ENCODE peak calls at places on chromosomes 11 and 22, in five cellular contexts. R is tibial nerve; Z is Peyer's patch; P is CD4-positive, CD25-positive, alpha-beta regulatory T cell; F is A549. B is an unnamed sample.

GRCh38 chr22:46958191-46958590 is 195.7 kb downstream of the TBC1D22A start:
- DNase-seq in R (no peak), Z (no peak), P (no peak), F (no peak), B (no peak)

GRCh38 chr11:71501071-71501985 is 25.7 kb upstream of the KRTAP5-7 start:
- DNase-seq in R (no peak), Z (no peak), P (no peak), F (no peak), B (no peak)

GRCh38 chr11:64291746-64292457 is 800 bp downstream of the KCNK4 start:
- DNase-seq in R (no peak), Z (no peak), P (peak), F (no peak), B (no peak)

GRCh38 chr11:121715395-121715794 is 262.6 kb upstream of the SORL1-AS1 start:
- DNase-seq in R (no peak), Z (no peak), P (no peak), F (no peak), B (no peak)

GRCh38 chr11:119258180-119258579 is 52.0 kb downstream of the CBL start:
- DNase-seq in R (no peak), Z (no peak), P (peak), F (no peak), B (no peak)

GRCh38 chr11:47067401-47067800 is 109.3 kb downstream of the ARFGAP2 start:
- DNase-seq in R (no peak), Z (no peak), P (no peak), F (no peak), B (no peak)

GRCh38 chr11:64219354-64219684 is 6.7 kb downstream of the TRPT1 start:
- DNase-seq in R (no peak), Z (no peak), P (no peak), F (no peak), B (peak)

GRCh38 chr11:130649749-130650275 is 201.4 kb downstream of the ADAMTS15 start:
- DNase-seq in R (no peak), Z (no peak), P (no peak), F (no peak), B (no peak)

GRCh38 chr11:63683133-63683991 is 2.1 kb downstream of the RTN3 start:
- DNase-seq in R (no peak), Z (no peak), P (no peak), F (no peak), B (no peak)

GRCh38 chr11:77750757-77751156 is 69.8 kb downstream of the RSF1 start:
- DNase-seq in R (no peak), Z (no peak), P (no peak), F (no peak), B (no peak)

GRCh38 chr11:121722431-121723256 is 269.9 kb upstream of the SORL1-AS1 start:
- DNase-seq in R (peak), Z (peak), P (no peak), F (no peak), B (peak)

GRCh38 chr11:16606784-16607674 is 131.4 kb upstream of the C11orf58 start:
- DNase-seq in R (no peak), Z (no peak), P (no peak), F (no peak), B (peak)

GRCh38 chr11:102878595-102878994 is 3.8 kb upstream of the MMP12 start:
- DNase-seq in R (no peak), Z (no peak), P (no peak), F (no peak), B (no peak)

GRCh38 chr22:44738347-44738715 is 14.0 kb upstream of the ARHGAP8 start:
- DNase-seq in R (no peak), Z (peak), P (no peak), F (no peak), B (no peak)

GRCh38 chr22:49701380-49702067 is 126.1 kb downstream of the BRD1 start:
- DNase-seq in R (no peak), Z (no peak), P (peak), F (no peak), B (no peak)

GRCh38 chr11:69642549-69642912 is 1.6 kb downstream of the CCND1 start:
- DNase-seq in R (no peak), Z (peak), P (peak), F (no peak), B (peak)

GRCh38 chr11:122258446-122258994 is 142.5 kb upstream of the BLID start:
- DNase-seq in R (no peak), Z (no peak), P (no peak), F (no peak), B (no peak)

GRCh38 chr11:74417860-74418508 is 19.8 kb upstream of the PGM2L1 start:
- DNase-seq in R (no peak), Z (no peak), P (no peak), F (no peak), B (no peak)

GRCh38 chr11:100328626-100329340 is 358.3 kb upstream of the ARHGAP42 start:
- DNase-seq in R (no peak), Z (no peak), P (no peak), F (no peak), B (no peak)

GRCh38 chr11:57568330-57568766 is 876 bp upstream of the UBE2L6 start:
- DNase-seq in R (peak), Z (no peak), P (peak), F (no peak), B (no peak)

DNA sequence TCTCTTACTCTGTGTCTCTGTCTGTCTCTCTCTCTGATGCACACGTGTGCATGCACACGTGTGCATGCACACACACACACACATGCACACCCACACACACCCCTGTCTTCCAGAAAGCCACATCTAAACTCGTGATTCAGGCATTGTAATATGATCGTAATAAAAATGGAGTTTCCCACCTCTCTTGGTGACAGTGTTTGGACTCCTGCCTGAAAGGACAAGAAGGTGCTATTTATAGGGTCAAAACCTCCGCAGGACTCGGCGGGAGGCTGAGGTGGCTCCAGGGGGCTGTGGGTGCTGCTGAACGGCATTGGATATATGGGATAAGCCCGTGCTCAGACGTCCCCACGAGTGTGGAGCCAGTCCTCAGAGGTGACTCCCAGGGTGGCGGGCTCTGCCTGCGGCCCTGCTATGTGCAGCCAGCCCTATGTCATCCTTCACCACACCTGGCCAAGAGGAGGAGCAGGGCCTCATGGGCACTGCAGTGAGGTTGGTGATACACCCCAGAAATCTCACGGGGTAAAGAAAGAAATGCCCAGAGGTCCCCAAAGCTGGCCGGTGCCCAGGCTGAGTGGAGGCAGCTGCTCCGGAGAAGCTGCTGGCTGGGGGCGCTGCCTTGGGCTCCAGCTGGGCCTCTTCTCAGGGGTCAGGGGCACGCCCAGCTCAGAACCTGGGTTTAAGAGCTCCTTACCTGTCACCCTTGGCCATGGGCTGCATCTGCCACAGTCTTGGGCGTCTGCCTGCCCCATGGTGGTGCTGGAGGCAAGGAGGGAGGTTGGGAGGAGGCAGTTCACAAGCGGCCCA is 5.0 kb upstream of the OSBPL5 start:
- DNase-seq in R (no peak), Z (no peak), P (no peak), F (no peak), B (peak)
- H3K4me3 ChIP-seq in R (peak), Z (no peak), P (no peak), F (no peak), B (peak)

GRCh38 chr11:36033936-36034335 is 90.1 kb downstream of the LDLRAD3 start:
- DNase-seq in R (no peak), Z (no peak), P (no peak), F (no peak), B (no peak)

GRCh38 chr11:36033082-36033751 is 89.4 kb downstream of the LDLRAD3 start:
- DNase-seq in R (no peak), Z (no peak), P (no peak), F (no peak), B (no peak)

GRCh38 chr11:36027731-36028130 is 83.9 kb downstream of the LDLRAD3 start:
- DNase-seq in R (no peak), Z (no peak), P (no peak), F (no peak), B (no peak)

GRCh38 chr11:36034572-36035331 is 90.9 kb downstream of the LDLRAD3 start:
- DNase-seq in R (no peak), Z (no peak), P (no peak), F (peak), B (no peak)

DNA sequence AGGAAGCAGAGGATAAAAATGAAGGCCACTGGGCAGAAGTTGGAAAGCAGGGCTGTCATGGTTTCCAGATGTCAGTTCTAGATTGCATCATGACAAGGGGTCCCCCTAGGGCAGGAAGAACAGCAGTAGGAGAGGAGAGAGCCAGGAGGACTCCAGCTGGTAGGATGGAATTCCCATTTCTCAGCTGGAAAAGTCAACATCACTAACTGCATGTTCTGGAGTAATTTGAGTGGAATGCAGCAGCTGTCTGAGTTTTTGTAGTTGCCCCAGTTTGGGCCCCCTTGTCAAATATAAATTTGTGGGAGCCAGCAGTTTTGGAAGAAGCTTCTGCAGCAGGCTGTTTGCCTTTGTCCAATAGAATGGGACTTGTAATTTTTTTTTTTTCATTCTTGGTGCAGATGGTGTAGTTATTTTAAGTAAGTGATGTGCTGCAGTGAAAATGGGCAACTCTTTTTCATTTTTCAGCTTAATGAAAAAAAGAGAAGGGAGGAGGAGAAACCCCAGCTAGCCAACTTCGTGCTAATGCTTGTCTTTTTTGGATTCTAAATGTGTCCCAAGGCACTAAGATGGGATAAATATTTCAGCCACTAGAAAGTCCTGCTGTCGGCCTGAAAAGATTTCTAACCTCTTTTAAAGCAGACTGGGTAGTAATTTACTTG is 87.0 kb downstream of the LDLRAD3 start:
- DNase-seq in R (no peak), Z (no peak), P (no peak), F (no peak), B (no peak)
- H3K27ac ChIP-seq in R (no peak), Z (no peak), P (no peak), F (no peak), B (no peak)

GRCh38 chr11:46050065-46050464 is 71.2 kb downstream of the PHF21A start:
- DNase-seq in R (no peak), Z (no peak), P (no peak), F (no peak), B (no peak)

GRCh38 chr11:46049325-46049860 is 71.9 kb downstream of the PHF21A start:
- DNase-seq in R (no peak), Z (no peak), P (no peak), F (no peak), B (no peak)

GRCh38 chr11:46048198-46048597 is 73.1 kb downstream of the PHF21A start:
- DNase-seq in R (no peak), Z (no peak), P (no peak), F (no peak), B (no peak)

GRCh38 chr11:46050652-46051051 is 70.6 kb downstream of the PHF21A start:
- DNase-seq in R (no peak), Z (no peak), P (no peak), F (no peak), B (no peak)

DNA sequence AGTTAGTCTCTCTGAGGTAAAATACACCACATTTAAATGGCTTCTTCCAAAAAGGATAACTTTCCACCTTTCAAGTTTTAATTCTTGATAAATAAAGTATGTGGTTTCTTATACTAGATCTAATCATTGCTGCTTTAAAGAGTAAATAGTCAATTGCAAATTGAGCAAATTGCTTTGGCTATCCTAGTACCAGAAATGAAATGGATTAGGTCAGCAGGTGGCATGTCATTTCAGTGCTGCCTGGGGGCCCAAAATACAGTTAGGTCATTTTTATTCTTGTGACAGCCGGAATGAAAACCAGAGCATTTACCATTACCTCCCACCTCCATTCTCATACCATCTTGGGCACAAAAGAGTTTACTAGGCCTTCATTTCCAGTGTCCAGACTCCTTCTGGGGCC is 70.2 kb downstream of the PHF21A start:
- DNase-seq in R (no peak), Z (no peak), P (no peak), F (no peak), B (no peak)
- H3K4me3 ChIP-seq in R (no peak), Z (no peak), P (no peak), F (no peak), B (no peak)

DNA sequence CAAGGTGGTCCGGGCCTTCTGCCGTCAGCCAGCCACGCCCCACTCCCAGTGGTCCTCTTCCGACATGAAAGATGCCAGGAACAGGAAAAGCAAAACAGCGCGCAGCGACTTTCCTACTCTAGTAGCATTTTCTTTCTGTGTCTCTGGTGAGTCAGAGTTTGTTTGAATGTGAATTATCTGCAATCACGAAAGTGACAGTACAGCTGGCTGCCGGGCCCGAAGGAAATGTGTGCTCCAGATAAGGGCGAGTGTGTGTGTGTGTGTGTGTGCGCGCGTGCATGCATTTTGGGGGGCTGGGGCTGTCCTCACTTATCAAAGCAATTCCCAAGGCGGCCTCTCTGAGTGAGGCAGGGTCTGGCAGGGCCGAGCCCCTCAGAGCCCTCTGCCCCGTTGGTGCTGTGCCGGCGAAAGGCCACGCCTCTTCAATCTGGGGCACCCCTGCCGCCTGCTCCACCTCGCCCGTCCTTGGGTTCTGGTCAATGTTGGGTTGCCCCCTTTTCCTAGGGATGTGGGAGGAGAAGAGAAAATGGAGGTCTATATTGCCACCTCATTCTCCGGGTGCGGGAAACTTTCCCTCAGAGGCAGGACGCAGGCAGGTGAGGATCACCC is 288.4 kb downstream of the KIRREL3 start:
- DNase-seq in R (no peak), Z (no peak), P (no peak), F (no peak), B (no peak)
- H3K27ac ChIP-seq in R (no peak), Z (no peak), P (no peak), F (no peak), B (no peak)

GRCh38 chr11:134332782-134333181 is 994 bp downstream of the GLB1L2 start:
- DNase-seq in R (no peak), Z (no peak), P (no peak), F (no peak), B (no peak)
- H3K4me3 ChIP-seq in R (no peak), Z (no peak), P (no peak), F (no peak), B (no peak)

GRCh38 chr11:13386567-13386966 is 76.5 kb downstream of the BTBD10 start:
- DNase-seq in R (no peak), Z (peak), P (no peak), F (no peak), B (no peak)
- H3K27ac ChIP-seq in R (no peak), Z (peak), P (no peak), F (no peak), B (no peak)

GRCh38 chr11:65487467-65488272 is 11.2 kb upstream of the MALAT1 start:
- DNase-seq in R (peak), Z (peak), P (no peak), F (peak), B (peak)
- H3K4me3 ChIP-seq in R (no peak), Z (no peak), P (no peak), F (peak), B (no peak)